ENCODE peak calls at places on chromosomes 7 and 10, in eight cellular contexts. F, O, M, U, G, C, S and K are unnamed samples.

GRCh38 chr7:33814958-33815735 is 90.2 kb upstream of the BMPER start:
- DNase-seq in C (no peak), F (no peak), O (no peak), G (no peak), U (no peak), M (no peak), S (no peak), K (no peak)

GRCh38 chr7:6536899-6537298 is 14.4 kb downstream of the GRID2IP start:
- DNase-seq in C (no peak), O (no peak), G (no peak), F (no peak), S (no peak), U (peak; percentile 22), M (no peak), K (no peak)

GRCh38 chr7:82098410-82098809 is 328.6 kb upstream of the HGF start:
- DNase-seq in O (no peak), C (no peak), F (no peak), M (no peak), S (no peak), G (no peak), U (no peak), K (no peak)

GRCh38 chr10:47287365-47287802 is 12.6 kb upstream of the GDF10 start:
- DNase-seq in O (no peak), C (no peak), F (peak; percentile 3), M (no peak), S (peak; percentile 55), G (no peak), U (no peak), K (no peak)

GRCh38 chr7:24152356-24152755 is 131.6 kb upstream of the NPY start:
- DNase-seq in G (no peak), U (no peak), C (no peak), O (no peak), F (peak; percentile 44), M (no peak), S (no peak), K (no peak)

GRCh38 chr7:159246702-159247480 is 102.2 kb upstream of the VIPR2 start:
- DNase-seq in F (no peak), M (no peak), G (no peak), U (no peak), S (no peak), C (no peak), O (no peak), K (no peak)

GRCh38 chr10:128763588-128763987 is 637.4 kb upstream of the MKI67 start:
- DNase-seq in F (no peak), C (no peak), M (no peak), O (no peak), G (no peak), U (no peak), S (no peak), K (no peak)

GRCh38 chr7:157909370-157909769 is 572.6 kb downstream of the DNAJB6 start:
- DNase-seq in M (no peak), U (no peak), S (no peak), O (no peak), G (no peak), C (no peak), F (no peak), K (no peak)

GRCh38 chr7:148726385-148726784 is 27.7 kb downstream of the CUL1 start:
- DNase-seq in S (no peak), F (no peak), C (no peak), M (no peak), O (no peak), G (no peak), U (no peak), K (no peak)

GRCh38 chr7:111893190-111893589 is 313.0 kb downstream of the DOCK4 start:
- DNase-seq in O (no peak), S (no peak), G (no peak), C (no peak), F (no peak), M (no peak), U (no peak), K (no peak)

GRCh38 chr7:155206286-155207020 is 91.2 kb upstream of the INSIG1 start:
- DNase-seq in F (peak; percentile 57), O (peak; percentile 38), S (peak; percentile 86), M (peak; percentile 46), U (peak; percentile 91), C (peak; percentile 89), G (no peak), K (peak; percentile 74)

GRCh38 chr7:17965600-17965999 is 25.3 kb upstream of the SNX13 start:
- DNase-seq in F (peak; percentile 45), C (peak; percentile 71), G (no peak), M (no peak), O (no peak), S (no peak), U (peak; percentile 64), K (no peak)

GRCh38 chr10:133041101-133041500 is 46.6 kb upstream of the ADGRA1 start:
- DNase-seq in S (no peak), O (no peak), C (no peak), M (no peak), F (no peak), U (no peak), G (no peak), K (no peak)

GRCh38 chr10:119233821-119234220 is 26.4 kb downstream of the GRK5 start:
- DNase-seq in C (peak; percentile 82), M (no peak), O (no peak), G (peak; percentile 68), U (no peak), S (no peak), F (no peak), K (no peak)

GRCh38 chr10:132571565-132572544 is 34.3 kb downstream of the INPP5A start:
- DNase-seq in C (peak; percentile 87), M (no peak), O (peak; percentile 23), S (no peak), U (peak; percentile 90), F (peak; percentile 95), G (peak; percentile 91), K (peak; percentile 84)